ENCODE peak calls at places on chromosomes 7 and 10, in ten cellular contexts. One of them, this sample, is unnamed.

GRCh38 chr7:1268076-1268815 is 35.6 kb downstream of the UNCX start:
- DNase-seq in stimulated activated CD4-positive, alpha-beta T cell treated with anti-CD3 and anti-CD28 coated beads, Interleukin-12 subunit alpha, Interleukin-12 subunit beta, amount 100 ng/mL, for 48 hours: no peak
- DNase-seq in mucosa of descending colon: no peak
- DNase-seq in CD8-positive, alpha-beta T cell: no peak
- DNase-seq in stimulated activated CD8-positive, alpha-beta memory T cell treated with anti-CD3 and anti-CD28 coated beads, Interleukin-12 subunit alpha, Interleukin-12 subunit beta, amount 100 ng/mL, for 4 hours: no peak
- DNase-seq in astrocyte of the spinal cord: no peak
- DNase-seq in fibroblast of pulmonary artery: no peak
- DNase-seq in colonic mucosa: no peak
- DNase-seq in heart left ventricle: peak
- DNase-seq in left cardiac atrium: no peak
- DNase-seq in this sample: no peak

GRCh38 chr10:104416-104815 is 30.8 kb upstream of the ZMYND11 start:
- DNase-seq in stimulated activated CD4-positive, alpha-beta T cell treated with anti-CD3 and anti-CD28 coated beads, Interleukin-12 subunit alpha, Interleukin-12 subunit beta, amount 100 ng/mL, for 48 hours: no peak
- DNase-seq in mucosa of descending colon: no peak
- DNase-seq in CD8-positive, alpha-beta T cell: no peak
- DNase-seq in stimulated activated CD8-positive, alpha-beta memory T cell treated with anti-CD3 and anti-CD28 coated beads, Interleukin-12 subunit alpha, Interleukin-12 subunit beta, amount 100 ng/mL, for 4 hours: no peak
- DNase-seq in astrocyte of the spinal cord: no peak
- DNase-seq in fibroblast of pulmonary artery: no peak
- DNase-seq in colonic mucosa: no peak
- DNase-seq in heart left ventricle: no peak
- DNase-seq in left cardiac atrium: no peak
- DNase-seq in this sample: no peak

GRCh38 chr7:91164948-91165845 is 99.0 kb upstream of the FZD1 start:
- DNase-seq in stimulated activated CD4-positive, alpha-beta T cell treated with anti-CD3 and anti-CD28 coated beads, Interleukin-12 subunit alpha, Interleukin-12 subunit beta, amount 100 ng/mL, for 48 hours: no peak
- DNase-seq in mucosa of descending colon: no peak
- DNase-seq in CD8-positive, alpha-beta T cell: no peak
- DNase-seq in stimulated activated CD8-positive, alpha-beta memory T cell treated with anti-CD3 and anti-CD28 coated beads, Interleukin-12 subunit alpha, Interleukin-12 subunit beta, amount 100 ng/mL, for 4 hours: no peak
- DNase-seq in astrocyte of the spinal cord: peak
- DNase-seq in fibroblast of pulmonary artery: peak
- DNase-seq in colonic mucosa: no peak
- DNase-seq in heart left ventricle: no peak
- DNase-seq in left cardiac atrium: no peak
- DNase-seq in this sample: no peak

GRCh38 chr10:110859947-110860376 is 11.8 kb upstream of the PDCD4 start:
- DNase-seq in stimulated activated CD4-positive, alpha-beta T cell treated with anti-CD3 and anti-CD28 coated beads, Interleukin-12 subunit alpha, Interleukin-12 subunit beta, amount 100 ng/mL, for 48 hours: no peak
- DNase-seq in mucosa of descending colon: no peak
- DNase-seq in CD8-positive, alpha-beta T cell: peak
- DNase-seq in stimulated activated CD8-positive, alpha-beta memory T cell treated with anti-CD3 and anti-CD28 coated beads, Interleukin-12 subunit alpha, Interleukin-12 subunit beta, amount 100 ng/mL, for 4 hours: no peak
- DNase-seq in astrocyte of the spinal cord: peak
- DNase-seq in fibroblast of pulmonary artery: peak
- DNase-seq in colonic mucosa: peak
- DNase-seq in heart left ventricle: no peak
- DNase-seq in left cardiac atrium: no peak
- DNase-seq in this sample: peak

GRCh38 chr7:12771378-12771877 is 84.0 kb downstream of the ARL4A start:
- DNase-seq in stimulated activated CD4-positive, alpha-beta T cell treated with anti-CD3 and anti-CD28 coated beads, Interleukin-12 subunit alpha, Interleukin-12 subunit beta, amount 100 ng/mL, for 48 hours: no peak
- DNase-seq in mucosa of descending colon: peak
- DNase-seq in CD8-positive, alpha-beta T cell: no peak
- DNase-seq in stimulated activated CD8-positive, alpha-beta memory T cell treated with anti-CD3 and anti-CD28 coated beads, Interleukin-12 subunit alpha, Interleukin-12 subunit beta, amount 100 ng/mL, for 4 hours: no peak
- DNase-seq in astrocyte of the spinal cord: peak
- DNase-seq in fibroblast of pulmonary artery: peak
- DNase-seq in colonic mucosa: peak
- DNase-seq in heart left ventricle: no peak
- DNase-seq in left cardiac atrium: peak
- DNase-seq in this sample: peak

GRCh38 chr10:47449102-47449978 is 34.6 kb downstream of the ANXA8 start:
- DNase-seq in stimulated activated CD4-positive, alpha-beta T cell treated with anti-CD3 and anti-CD28 coated beads, Interleukin-12 subunit alpha, Interleukin-12 subunit beta, amount 100 ng/mL, for 48 hours: no peak
- DNase-seq in mucosa of descending colon: no peak
- DNase-seq in CD8-positive, alpha-beta T cell: no peak
- DNase-seq in stimulated activated CD8-positive, alpha-beta memory T cell treated with anti-CD3 and anti-CD28 coated beads, Interleukin-12 subunit alpha, Interleukin-12 subunit beta, amount 100 ng/mL, for 4 hours: no peak
- DNase-seq in astrocyte of the spinal cord: no peak
- DNase-seq in fibroblast of pulmonary artery: no peak
- DNase-seq in colonic mucosa: no peak
- DNase-seq in heart left ventricle: peak
- DNase-seq in left cardiac atrium: no peak
- DNase-seq in this sample: no peak

GRCh38 chr7:127983804-127984332 is 47.4 kb downstream of the LRRC4 start:
- DNase-seq in stimulated activated CD4-positive, alpha-beta T cell treated with anti-CD3 and anti-CD28 coated beads, Interleukin-12 subunit alpha, Interleukin-12 subunit beta, amount 100 ng/mL, for 48 hours: no peak
- DNase-seq in mucosa of descending colon: no peak
- DNase-seq in CD8-positive, alpha-beta T cell: no peak
- DNase-seq in stimulated activated CD8-positive, alpha-beta memory T cell treated with anti-CD3 and anti-CD28 coated beads, Interleukin-12 subunit alpha, Interleukin-12 subunit beta, amount 100 ng/mL, for 4 hours: no peak
- DNase-seq in astrocyte of the spinal cord: peak
- DNase-seq in fibroblast of pulmonary artery: no peak
- DNase-seq in colonic mucosa: no peak
- DNase-seq in heart left ventricle: no peak
- DNase-seq in left cardiac atrium: no peak
- DNase-seq in this sample: no peak

GRCh38 chr10:121792198-121792597 is 135.6 kb downstream of the ATE1 start:
- DNase-seq in stimulated activated CD4-positive, alpha-beta T cell treated with anti-CD3 and anti-CD28 coated beads, Interleukin-12 subunit alpha, Interleukin-12 subunit beta, amount 100 ng/mL, for 48 hours: no peak
- DNase-seq in mucosa of descending colon: no peak
- DNase-seq in CD8-positive, alpha-beta T cell: no peak
- DNase-seq in stimulated activated CD8-positive, alpha-beta memory T cell treated with anti-CD3 and anti-CD28 coated beads, Interleukin-12 subunit alpha, Interleukin-12 subunit beta, amount 100 ng/mL, for 4 hours: no peak
- DNase-seq in astrocyte of the spinal cord: peak
- DNase-seq in fibroblast of pulmonary artery: peak
- DNase-seq in colonic mucosa: no peak
- DNase-seq in heart left ventricle: no peak
- DNase-seq in left cardiac atrium: peak
- DNase-seq in this sample: no peak

GRCh38 chr7:122896509-122896908 is 10.2 kb upstream of the CADPS2 start:
- DNase-seq in stimulated activated CD4-positive, alpha-beta T cell treated with anti-CD3 and anti-CD28 coated beads, Interleukin-12 subunit alpha, Interleukin-12 subunit beta, amount 100 ng/mL, for 48 hours: no peak
- DNase-seq in mucosa of descending colon: no peak
- DNase-seq in CD8-positive, alpha-beta T cell: no peak
- DNase-seq in stimulated activated CD8-positive, alpha-beta memory T cell treated with anti-CD3 and anti-CD28 coated beads, Interleukin-12 subunit alpha, Interleukin-12 subunit beta, amount 100 ng/mL, for 4 hours: no peak
- DNase-seq in astrocyte of the spinal cord: peak
- DNase-seq in fibroblast of pulmonary artery: no peak
- DNase-seq in colonic mucosa: no peak
- DNase-seq in heart left ventricle: no peak
- DNase-seq in left cardiac atrium: no peak
- DNase-seq in this sample: peak

GRCh38 chr7:25624837-25625236 is 396.6 kb upstream of the NPVF start:
- DNase-seq in stimulated activated CD4-positive, alpha-beta T cell treated with anti-CD3 and anti-CD28 coated beads, Interleukin-12 subunit alpha, Interleukin-12 subunit beta, amount 100 ng/mL, for 48 hours: no peak
- DNase-seq in mucosa of descending colon: peak
- DNase-seq in CD8-positive, alpha-beta T cell: no peak
- DNase-seq in stimulated activated CD8-positive, alpha-beta memory T cell treated with anti-CD3 and anti-CD28 coated beads, Interleukin-12 subunit alpha, Interleukin-12 subunit beta, amount 100 ng/mL, for 4 hours: no peak
- DNase-seq in astrocyte of the spinal cord: no peak
- DNase-seq in fibroblast of pulmonary artery: peak
- DNase-seq in colonic mucosa: no peak
- DNase-seq in heart left ventricle: no peak
- DNase-seq in left cardiac atrium: peak
- DNase-seq in this sample: no peak

GRCh38 chr10:64036996-64037666 is 515.9 kb downstream of the REEP3 start:
- DNase-seq in stimulated activated CD4-positive, alpha-beta T cell treated with anti-CD3 and anti-CD28 coated beads, Interleukin-12 subunit alpha, Interleukin-12 subunit beta, amount 100 ng/mL, for 48 hours: no peak
- DNase-seq in mucosa of descending colon: peak
- DNase-seq in CD8-positive, alpha-beta T cell: no peak
- DNase-seq in stimulated activated CD8-positive, alpha-beta memory T cell treated with anti-CD3 and anti-CD28 coated beads, Interleukin-12 subunit alpha, Interleukin-12 subunit beta, amount 100 ng/mL, for 4 hours: no peak
- DNase-seq in astrocyte of the spinal cord: no peak
- DNase-seq in fibroblast of pulmonary artery: no peak
- DNase-seq in colonic mucosa: no peak
- DNase-seq in heart left ventricle: no peak
- DNase-seq in left cardiac atrium: no peak
- DNase-seq in this sample: no peak

GRCh38 chr7:2116903-2117680 is 115.7 kb downstream of the MAD1L1 start:
- DNase-seq in stimulated activated CD4-positive, alpha-beta T cell treated with anti-CD3 and anti-CD28 coated beads, Interleukin-12 subunit alpha, Interleukin-12 subunit beta, amount 100 ng/mL, for 48 hours: no peak
- DNase-seq in mucosa of descending colon: no peak
- DNase-seq in CD8-positive, alpha-beta T cell: no peak
- DNase-seq in stimulated activated CD8-positive, alpha-beta memory T cell treated with anti-CD3 and anti-CD28 coated beads, Interleukin-12 subunit alpha, Interleukin-12 subunit beta, amount 100 ng/mL, for 4 hours: no peak
- DNase-seq in astrocyte of the spinal cord: peak
- DNase-seq in fibroblast of pulmonary artery: peak
- DNase-seq in colonic mucosa: no peak
- DNase-seq in heart left ventricle: no peak
- DNase-seq in left cardiac atrium: peak
- DNase-seq in this sample: no peak

GRCh38 chr10:128982179-128982915 is 484.7 kb upstream of the MGMT start:
- DNase-seq in stimulated activated CD4-positive, alpha-beta T cell treated with anti-CD3 and anti-CD28 coated beads, Interleukin-12 subunit alpha, Interleukin-12 subunit beta, amount 100 ng/mL, for 48 hours: no peak
- DNase-seq in mucosa of descending colon: no peak
- DNase-seq in CD8-positive, alpha-beta T cell: no peak
- DNase-seq in stimulated activated CD8-positive, alpha-beta memory T cell treated with anti-CD3 and anti-CD28 coated beads, Interleukin-12 subunit alpha, Interleukin-12 subunit beta, amount 100 ng/mL, for 4 hours: no peak
- DNase-seq in astrocyte of the spinal cord: no peak
- DNase-seq in fibroblast of pulmonary artery: no peak
- DNase-seq in colonic mucosa: no peak
- DNase-seq in heart left ventricle: no peak
- DNase-seq in left cardiac atrium: no peak
- DNase-seq in this sample: no peak

GRCh38 chr10:113169853-113170455 is 219.9 kb downstream of the TCF7L2 start:
- DNase-seq in stimulated activated CD4-positive, alpha-beta T cell treated with anti-CD3 and anti-CD28 coated beads, Interleukin-12 subunit alpha, Interleukin-12 subunit beta, amount 100 ng/mL, for 48 hours: no peak
- DNase-seq in mucosa of descending colon: no peak
- DNase-seq in CD8-positive, alpha-beta T cell: no peak
- DNase-seq in stimulated activated CD8-positive, alpha-beta memory T cell treated with anti-CD3 and anti-CD28 coated beads, Interleukin-12 subunit alpha, Interleukin-12 subunit beta, amount 100 ng/mL, for 4 hours: no peak
- DNase-seq in astrocyte of the spinal cord: no peak
- DNase-seq in fibroblast of pulmonary artery: no peak
- DNase-seq in colonic mucosa: no peak
- DNase-seq in heart left ventricle: no peak
- DNase-seq in left cardiac atrium: no peak
- DNase-seq in this sample: no peak

GRCh38 chr10:25565570-25565969 is 368.5 kb upstream of the MYO3A start:
- DNase-seq in stimulated activated CD4-positive, alpha-beta T cell treated with anti-CD3 and anti-CD28 coated beads, Interleukin-12 subunit alpha, Interleukin-12 subunit beta, amount 100 ng/mL, for 48 hours: no peak
- DNase-seq in mucosa of descending colon: no peak
- DNase-seq in CD8-positive, alpha-beta T cell: no peak
- DNase-seq in stimulated activated CD8-positive, alpha-beta memory T cell treated with anti-CD3 and anti-CD28 coated beads, Interleukin-12 subunit alpha, Interleukin-12 subunit beta, amount 100 ng/mL, for 4 hours: no peak
- DNase-seq in astrocyte of the spinal cord: no peak
- DNase-seq in fibroblast of pulmonary artery: no peak
- DNase-seq in colonic mucosa: no peak
- DNase-seq in heart left ventricle: no peak
- DNase-seq in left cardiac atrium: no peak
- DNase-seq in this sample: no peak

GRCh38 chr10:132345345-132345744 is 13.4 kb downstream of the LRRC27 start:
- DNase-seq in stimulated activated CD4-positive, alpha-beta T cell treated with anti-CD3 and anti-CD28 coated beads, Interleukin-12 subunit alpha, Interleukin-12 subunit beta, amount 100 ng/mL, for 48 hours: no peak
- DNase-seq in mucosa of descending colon: no peak
- DNase-seq in CD8-positive, alpha-beta T cell: no peak
- DNase-seq in stimulated activated CD8-positive, alpha-beta memory T cell treated with anti-CD3 and anti-CD28 coated beads, Interleukin-12 subunit alpha, Interleukin-12 subunit beta, amount 100 ng/mL, for 4 hours: no peak
- DNase-seq in astrocyte of the spinal cord: no peak
- DNase-seq in fibroblast of pulmonary artery: no peak
- DNase-seq in colonic mucosa: no peak
- DNase-seq in heart left ventricle: no peak
- DNase-seq in left cardiac atrium: no peak
- DNase-seq in this sample: no peak

This sample was measured in A673.